ENCODE peak calls at places on chromosomes 11 and 22, in ten cellular contexts. One of them, this sample, is unnamed.

GRCh38 chr11:85694385-85694980 is 8.5 kb upstream of the CCDC89 start:
- DNase-seq in heart left ventricle: no peak
- DNase-seq in fibroblast of mammary gland: peak; percentile 71
- DNase-seq in H1: no peak
- DNase-seq in lower lobe of right lung: no peak
- DNase-seq in astrocyte of the cerebellum: peak; percentile 40
- DNase-seq in body of pancreas: no peak
- DNase-seq in AG09309: no peak
- DNase-seq in PC-3: peak; percentile 87
- DNase-seq in heart right ventricle: no peak
- DNase-seq in this sample: no peak

GRCh38 chr11:8806974-8807373 is 104.0 kb upstream of the AKIP1 start:
- DNase-seq in heart left ventricle: no peak
- DNase-seq in fibroblast of mammary gland: no peak
- DNase-seq in H1: no peak
- DNase-seq in lower lobe of right lung: no peak
- DNase-seq in astrocyte of the cerebellum: no peak
- DNase-seq in body of pancreas: no peak
- DNase-seq in AG09309: no peak
- DNase-seq in PC-3: no peak
- DNase-seq in heart right ventricle: no peak
- DNase-seq in this sample: no peak

GRCh38 chr11:130032931-130033330 is 30.3 kb upstream of the PRDM10 start:
- DNase-seq in heart left ventricle: no peak
- DNase-seq in fibroblast of mammary gland: no peak
- DNase-seq in H1: no peak
- DNase-seq in lower lobe of right lung: no peak
- DNase-seq in astrocyte of the cerebellum: no peak
- DNase-seq in body of pancreas: no peak
- DNase-seq in AG09309: no peak
- DNase-seq in PC-3: no peak
- DNase-seq in heart right ventricle: no peak
- DNase-seq in this sample: no peak

GRCh38 chr11:116366980-116367640 is 405.7 kb downstream of the BUD13 start:
- DNase-seq in heart left ventricle: no peak
- DNase-seq in fibroblast of mammary gland: no peak
- DNase-seq in H1: no peak
- DNase-seq in lower lobe of right lung: no peak
- DNase-seq in astrocyte of the cerebellum: peak; percentile 2
- DNase-seq in body of pancreas: no peak
- DNase-seq in AG09309: no peak
- DNase-seq in PC-3: no peak
- DNase-seq in heart right ventricle: no peak
- DNase-seq in this sample: no peak

GRCh38 chr22:49328630-49329405 is 498.9 kb downstream of the BRD1 start:
- DNase-seq in heart left ventricle: no peak
- DNase-seq in fibroblast of mammary gland: no peak
- DNase-seq in H1: no peak
- DNase-seq in lower lobe of right lung: no peak
- DNase-seq in astrocyte of the cerebellum: no peak
- DNase-seq in body of pancreas: no peak
- DNase-seq in AG09309: no peak
- DNase-seq in PC-3: no peak
- DNase-seq in heart right ventricle: no peak
- DNase-seq in this sample: no peak

GRCh38 chr11:57641011-57641410 is 8.7 kb downstream of the YPEL4 start:
- DNase-seq in heart left ventricle: no peak
- DNase-seq in fibroblast of mammary gland: peak; percentile 39
- DNase-seq in H1: no peak
- DNase-seq in lower lobe of right lung: no peak
- DNase-seq in astrocyte of the cerebellum: no peak
- DNase-seq in body of pancreas: no peak
- DNase-seq in AG09309: no peak
- DNase-seq in PC-3: no peak
- DNase-seq in heart right ventricle: no peak
- DNase-seq in this sample: no peak

GRCh38 chr11:64868904-64869570 is 9.4 kb downstream of the EHD1 start:
- DNase-seq in heart left ventricle: no peak
- DNase-seq in fibroblast of mammary gland: peak; percentile 93
- DNase-seq in H1: no peak
- DNase-seq in lower lobe of right lung: no peak
- DNase-seq in astrocyte of the cerebellum: peak; percentile 70
- DNase-seq in body of pancreas: no peak
- DNase-seq in AG09309: no peak
- DNase-seq in PC-3: peak; percentile 97
- DNase-seq in heart right ventricle: peak; percentile 61
- DNase-seq in this sample: no peak

GRCh38 chr11:125371451-125371935 is 124.6 kb downstream of the FEZ1 start:
- DNase-seq in heart left ventricle: no peak
- DNase-seq in fibroblast of mammary gland: no peak
- DNase-seq in H1: peak; percentile 88
- DNase-seq in lower lobe of right lung: no peak
- DNase-seq in astrocyte of the cerebellum: no peak
- DNase-seq in body of pancreas: no peak
- DNase-seq in AG09309: no peak
- DNase-seq in PC-3: no peak
- DNase-seq in heart right ventricle: no peak
- DNase-seq in this sample: no peak

GRCh38 chr11:119374632-119375394 is 6.7 kb downstream of the USP2 start:
- DNase-seq in heart left ventricle: no peak
- DNase-seq in fibroblast of mammary gland: no peak
- DNase-seq in H1: peak; percentile 43
- DNase-seq in lower lobe of right lung: no peak
- DNase-seq in astrocyte of the cerebellum: no peak
- DNase-seq in body of pancreas: no peak
- DNase-seq in AG09309: no peak
- DNase-seq in PC-3: no peak
- DNase-seq in heart right ventricle: no peak
- DNase-seq in this sample: no peak

GRCh38 chr22:45261407-45262088 is 20.9 kb upstream of the KIAA0930 start:
- DNase-seq in heart left ventricle: no peak
- DNase-seq in fibroblast of mammary gland: no peak
- DNase-seq in H1: no peak
- DNase-seq in lower lobe of right lung: no peak
- DNase-seq in astrocyte of the cerebellum: no peak
- DNase-seq in body of pancreas: no peak
- DNase-seq in AG09309: no peak
- DNase-seq in PC-3: no peak
- DNase-seq in heart right ventricle: no peak
- DNase-seq in this sample: no peak

GRCh38 chr22:45262931-45263789 is 21.6 kb upstream of the UPK3A start:
- DNase-seq in heart left ventricle: peak; percentile 35
- DNase-seq in fibroblast of mammary gland: peak; percentile 30
- DNase-seq in H1: no peak
- DNase-seq in lower lobe of right lung: peak; percentile 61
- DNase-seq in astrocyte of the cerebellum: no peak
- DNase-seq in body of pancreas: no peak
- DNase-seq in AG09309: no peak
- DNase-seq in PC-3: no peak
- DNase-seq in heart right ventricle: no peak
- DNase-seq in this sample: no peak

GRCh38 chr22:45262195-45262930 is 21.7 kb upstream of the KIAA0930 start:
- DNase-seq in heart left ventricle: no peak
- DNase-seq in fibroblast of mammary gland: no peak
- DNase-seq in H1: no peak
- DNase-seq in lower lobe of right lung: no peak
- DNase-seq in astrocyte of the cerebellum: no peak
- DNase-seq in body of pancreas: no peak
- DNase-seq in AG09309: no peak
- DNase-seq in PC-3: no peak
- DNase-seq in heart right ventricle: no peak
- DNase-seq in this sample: no peak

GRCh38 chr22:45265546-45265945 is 19.2 kb upstream of the UPK3A start:
- DNase-seq in heart left ventricle: no peak
- DNase-seq in fibroblast of mammary gland: no peak
- DNase-seq in H1: no peak
- DNase-seq in lower lobe of right lung: no peak
- DNase-seq in astrocyte of the cerebellum: no peak
- DNase-seq in body of pancreas: no peak
- DNase-seq in AG09309: no peak
- DNase-seq in PC-3: no peak
- DNase-seq in heart right ventricle: no peak
- DNase-seq in this sample: no peak

DNA sequence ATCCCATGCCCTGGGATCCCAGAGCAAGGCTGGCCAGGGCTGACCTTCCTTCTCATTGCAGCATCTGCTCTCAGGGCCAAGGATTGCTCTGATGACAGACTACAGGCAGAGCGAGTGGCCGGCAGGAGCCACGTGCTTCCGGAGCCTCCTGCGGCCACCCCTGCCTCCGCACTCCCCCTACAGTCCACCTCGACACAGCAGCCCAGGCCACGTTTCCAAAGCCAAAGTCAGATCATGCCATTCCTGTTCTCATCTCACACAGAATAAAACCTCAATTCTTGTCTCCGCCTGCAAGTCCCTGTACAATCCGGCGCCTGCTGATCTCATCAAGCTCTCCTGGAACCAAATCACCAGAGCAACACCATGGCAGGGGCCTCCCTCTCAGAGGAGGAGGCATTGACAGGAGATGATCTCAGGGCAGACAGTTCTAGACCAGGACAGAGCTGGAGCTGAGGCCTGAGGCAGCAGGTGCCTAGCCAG is 20.9 kb upstream of the UPK3A start:
- DNase-seq in heart left ventricle: peak; percentile 72
- DNase-seq in fibroblast of mammary gland: peak; percentile 78
- DNase-seq in H1: peak; percentile 76
- DNase-seq in lower lobe of right lung: peak; percentile 77
- DNase-seq in astrocyte of the cerebellum: no peak
- DNase-seq in body of pancreas: peak; percentile 87
- DNase-seq in AG09309: peak; percentile 61
- DNase-seq in PC-3: no peak
- DNase-seq in heart right ventricle: peak; percentile 75
- DNase-seq in this sample: no peak
- TF ChIP-seq CTCF in heart left ventricle: peak; percentile 61
- TF ChIP-seq CTCF in fibroblast of mammary gland: peak; percentile 77
- TF ChIP-seq CTCF in H1: peak; percentile 87
- TF ChIP-seq CTCF in lower lobe of right lung: peak; percentile 59
- TF ChIP-seq CTCF in astrocyte of the cerebellum: peak; percentile 86
- TF ChIP-seq CTCF in body of pancreas: peak; percentile 83
- TF ChIP-seq CTCF in AG09309: peak; percentile 90
- TF ChIP-seq CTCF in PC-3: peak; percentile 26
- TF ChIP-seq CTCF in heart right ventricle: peak; percentile 77
- TF ChIP-seq CTCF in this sample: peak; percentile 93

GRCh38 chr11:128783513-128783912 is 83.6 kb downstream of the KCNJ1 start:
- DNase-seq in heart left ventricle: no peak
- DNase-seq in fibroblast of mammary gland: no peak
- DNase-seq in H1: no peak
- DNase-seq in lower lobe of right lung: no peak
- DNase-seq in astrocyte of the cerebellum: no peak
- DNase-seq in body of pancreas: no peak
- DNase-seq in AG09309: no peak
- DNase-seq in PC-3: no peak
- DNase-seq in heart right ventricle: no peak
- DNase-seq in this sample: no peak

GRCh38 chr11:128786507-128786906 is 80.6 kb downstream of the KCNJ1 start:
- DNase-seq in heart left ventricle: no peak
- DNase-seq in fibroblast of mammary gland: no peak
- DNase-seq in H1: no peak
- DNase-seq in lower lobe of right lung: no peak
- DNase-seq in astrocyte of the cerebellum: no peak
- DNase-seq in body of pancreas: no peak
- DNase-seq in AG09309: no peak
- DNase-seq in PC-3: no peak
- DNase-seq in heart right ventricle: no peak
- DNase-seq in this sample: no peak

GRCh38 chr11:128789497-128790080 is 77.5 kb downstream of the KCNJ1 start:
- DNase-seq in heart left ventricle: no peak
- DNase-seq in fibroblast of mammary gland: no peak
- DNase-seq in H1: no peak
- DNase-seq in lower lobe of right lung: no peak
- DNase-seq in astrocyte of the cerebellum: no peak
- DNase-seq in body of pancreas: no peak
- DNase-seq in AG09309: no peak
- DNase-seq in PC-3: no peak
- DNase-seq in heart right ventricle: no peak
- DNase-seq in this sample: no peak

GRCh38 chr11:128779036-128779435 is 85.2 kb downstream of the FLI1 start:
- DNase-seq in heart left ventricle: no peak
- DNase-seq in fibroblast of mammary gland: peak; percentile 16
- DNase-seq in H1: no peak
- DNase-seq in lower lobe of right lung: no peak
- DNase-seq in astrocyte of the cerebellum: no peak
- DNase-seq in body of pancreas: no peak
- DNase-seq in AG09309: peak; percentile 76
- DNase-seq in PC-3: no peak
- DNase-seq in heart right ventricle: no peak
- DNase-seq in this sample: peak; percentile 90

GRCh38 chr11:128784059-128784804 is 82.9 kb downstream of the KCNJ1 start:
- DNase-seq in heart left ventricle: no peak
- DNase-seq in fibroblast of mammary gland: no peak
- DNase-seq in H1: no peak
- DNase-seq in lower lobe of right lung: no peak
- DNase-seq in astrocyte of the cerebellum: no peak
- DNase-seq in body of pancreas: no peak
- DNase-seq in AG09309: no peak
- DNase-seq in PC-3: no peak
- DNase-seq in heart right ventricle: no peak
- DNase-seq in this sample: no peak
- H3K4me3 ChIP-seq in heart left ventricle: no peak overlapping the region
- H3K4me3 ChIP-seq in fibroblast of mammary gland: no peak overlapping the region
- H3K4me3 ChIP-seq in H1: no peak overlapping the region
- H3K4me3 ChIP-seq in lower lobe of right lung: no peak overlapping the region
- H3K4me3 ChIP-seq in astrocyte of the cerebellum: no peak overlapping the region
- H3K4me3 ChIP-seq in body of pancreas: no peak overlapping the region
- H3K4me3 ChIP-seq in AG09309: no peak overlapping the region
- H3K4me3 ChIP-seq in PC-3: no peak overlapping the region
- H3K4me3 ChIP-seq in heart right ventricle: no peak overlapping the region
- H3K4me3 ChIP-seq in this sample: no peak overlapping the region

DNA sequence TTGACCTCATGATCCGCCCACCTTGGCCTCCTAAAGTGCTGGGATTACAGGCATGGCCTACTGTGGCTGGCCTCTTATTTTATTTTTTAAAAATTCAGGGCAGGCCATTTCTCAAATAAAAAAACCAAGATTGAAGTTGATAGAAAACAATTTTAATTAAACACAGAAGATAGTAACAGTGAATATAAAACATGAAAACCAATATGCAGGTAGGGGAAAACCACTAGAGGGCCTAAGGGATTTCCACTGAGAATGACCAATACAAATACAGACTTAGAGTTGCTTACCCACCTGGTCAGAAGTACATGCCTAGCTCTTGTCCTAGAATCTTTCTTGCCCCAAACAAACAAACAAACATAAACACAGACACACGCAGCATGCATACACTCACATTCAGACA is 1.7 kb upstream of the RTCB start:
- DNase-seq in heart left ventricle: no peak
- DNase-seq in fibroblast of mammary gland: peak; percentile 44
- DNase-seq in H1: no peak
- DNase-seq in lower lobe of right lung: no peak
- DNase-seq in astrocyte of the cerebellum: no peak
- DNase-seq in body of pancreas: no peak
- DNase-seq in AG09309: no peak
- DNase-seq in PC-3: peak; percentile 33
- DNase-seq in heart right ventricle: no peak
- DNase-seq in this sample: no peak
- TF ChIP-seq CTCF in heart left ventricle: no peak
- TF ChIP-seq CTCF in fibroblast of mammary gland: peak; percentile 46
- TF ChIP-seq CTCF in H1: no peak
- TF ChIP-seq CTCF in lower lobe of right lung: peak; percentile 24
- TF ChIP-seq CTCF in astrocyte of the cerebellum: peak; percentile 56
- TF ChIP-seq CTCF in body of pancreas: peak; percentile 7
- TF ChIP-seq CTCF in AG09309: peak; percentile 51
- TF ChIP-seq CTCF in PC-3: peak; percentile 60
- TF ChIP-seq CTCF in heart right ventricle: peak; percentile 23
- TF ChIP-seq CTCF in this sample: peak; percentile 47

GRCh38 chr22:40114411-40114810 is 63.3 kb upstream of the TNRC6B start:
- DNase-seq in heart left ventricle: no peak
- DNase-seq in fibroblast of mammary gland: no peak
- DNase-seq in H1: no peak
- DNase-seq in lower lobe of right lung: no peak
- DNase-seq in astrocyte of the cerebellum: no peak
- DNase-seq in body of pancreas: no peak
- DNase-seq in AG09309: no peak
- DNase-seq in PC-3: no peak
- DNase-seq in heart right ventricle: no peak
- DNase-seq in this sample: no peak
- H3K4me3 ChIP-seq in heart left ventricle: no peak overlapping the region
- H3K4me3 ChIP-seq in fibroblast of mammary gland: no peak overlapping the region
- H3K4me3 ChIP-seq in H1: no peak overlapping the region
- H3K4me3 ChIP-seq in lower lobe of right lung: no peak overlapping the region
- H3K4me3 ChIP-seq in astrocyte of the cerebellum: no peak overlapping the region
- H3K4me3 ChIP-seq in body of pancreas: no peak overlapping the region
- H3K4me3 ChIP-seq in AG09309: no peak overlapping the region
- H3K4me3 ChIP-seq in PC-3: no peak overlapping the region
- H3K4me3 ChIP-seq in heart right ventricle: no peak overlapping the region
- H3K4me3 ChIP-seq in this sample: no peak overlapping the region

This sample was measured in BJ.